ENCODE peak calls at places on chromosomes 2 and 18, in nine cellular contexts. L is fibroblast of villous mesenchyme; E is stomach; F is foreskin fibroblast; P is CD8-positive, alpha-beta T cell; Y is AG10803; U is uterus; W is adrenal gland; V is cardiac fibroblast. K is an unnamed sample.

GRCh38 chr2:127449439-127449838 is 31.2 kb downstream of the PROC start:
- DNase-seq in U (no peak), F (no peak), P (no peak), V (no peak), L (no peak), Y (no peak), W (no peak), E (no peak), K (no peak)

GRCh38 chr2:12211326-12212170 is 465.1 kb downstream of the LPIN1 start:
- DNase-seq in U (no peak), W (no peak), F (no peak), E (no peak), L (no peak), P (no peak), V (no peak), Y (no peak), K (no peak)

GRCh38 chr2:141929331-141930252 is 201.2 kb downstream of the LRP1B start:
- DNase-seq in P (no peak), V (no peak), E (no peak), U (no peak), W (no peak), F (no peak), Y (peak), L (peak), K (no peak)

GRCh38 chr2:225122582-225123486 is 80.6 kb upstream of the DOCK10 start:
- DNase-seq in V (peak), U (no peak), W (peak), L (peak), F (no peak), Y (no peak), P (no peak), E (no peak), K (no peak)

GRCh38 chr2:100293341-100294161 is 28.8 kb downstream of the LONRF2 start:
- DNase-seq in U (no peak), F (no peak), L (no peak), Y (no peak), E (no peak), V (no peak), P (no peak), W (no peak), K (no peak)

GRCh38 chr2:70029814-70030409 is 57.4 kb upstream of the PCBP1 start:
- DNase-seq in L (peak), P (no peak), W (peak), E (peak), F (no peak), Y (peak), V (peak), U (peak), K (peak)

GRCh38 chr2:210099940-210100339 is 71.3 kb downstream of the KANSL1L start:
- DNase-seq in E (no peak), U (no peak), P (no peak), Y (no peak), F (no peak), L (no peak), V (no peak), W (no peak), K (no peak)

GRCh38 chr2:27152102-27152795 is 3.4 kb downstream of the TCF23 start:
- DNase-seq in V (no peak), L (no peak), P (no peak), Y (no peak), E (no peak), W (no peak), F (no peak), U (no peak), K (no peak)

GRCh38 chr2:46846454-46846990 is 69.1 kb downstream of the MCFD2 start:
- DNase-seq in P (no peak), F (no peak), Y (peak), L (peak), V (peak), E (no peak), U (no peak), W (no peak), K (no peak)

GRCh38 chr2:170924969-170925368 is 4.1 kb upstream of the GORASP2 start:
- DNase-seq in W (no peak), F (no peak), E (no peak), P (no peak), U (no peak), Y (no peak), V (no peak), L (no peak), K (no peak)

GRCh38 chr2:31762085-31762484 is 181.3 kb upstream of the SRD5A2 start:
- DNase-seq in P (no peak), L (no peak), U (no peak), V (no peak), W (no peak), Y (no peak), E (no peak), F (no peak), K (no peak)

GRCh38 chr18:3703732-3704176 is 253.8 kb downstream of the TGIF1 start:
- DNase-seq in W (peak), Y (peak), E (peak), V (peak), F (peak), U (peak), P (no peak), L (peak), K (no peak)

GRCh38 chr2:8677646-8678592 is 3.9 kb upstream of the ID2 start:
- DNase-seq in V (peak), U (peak), Y (peak), F (no peak), L (peak), E (peak), W (peak), P (no peak), K (no peak)

GRCh38 chr2:158984554-158985207 is 16.2 kb downstream of the TANC1 start:
- DNase-seq in F (no peak), L (peak), V (no peak), Y (no peak), E (no peak), W (no peak), U (no peak), P (no peak), K (no peak)

GRCh38 chr2:130827502-130828251 is 9.0 kb upstream of the ARHGEF4 start:
- DNase-seq in L (peak), V (peak), E (no peak), P (no peak), F (no peak), W (no peak), U (no peak), Y (peak), K (no peak)

GRCh38 chr2:27583390-27583915 is 611 bp downstream of the ZNF512 start:
- DNase-seq in W (no peak), F (no peak), Y (peak), E (no peak), P (no peak), V (peak), U (no peak), L (peak), K (no peak)

GRCh38 chr2:50840346-50841124 is 191.4 kb downstream of the NRXN1 start:
- DNase-seq in E (no peak), W (no peak), Y (no peak), P (no peak), V (no peak), F (no peak), L (no peak), U (no peak), K (no peak)

GRCh38 chr2:62660582-62661262 is 44.8 kb upstream of the EHBP1 start:
- DNase-seq in W (no peak), L (peak), P (no peak), U (no peak), V (peak), E (no peak), Y (peak), F (peak), K (no peak)

GRCh38 chr2:197071213-197071612 is 144.7 kb upstream of the PGAP1 start:
- DNase-seq in U (no peak), E (no peak), P (no peak), V (no peak), W (no peak), L (no peak), F (no peak), Y (no peak), K (no peak)

GRCh38 chr2:28355521-28356094 is 37.0 kb upstream of the FOSL2 start:
- DNase-seq in P (no peak), V (peak), Y (no peak), W (peak), E (peak), L (peak), F (no peak), U (peak), K (no peak)

GRCh38 chr2:212359425-212360067 is 179.1 kb downstream of the ERBB4 start:
- DNase-seq in W (no peak), V (no peak), L (no peak), E (no peak), F (no peak), Y (no peak), P (no peak), U (no peak), K (no peak)

GRCh38 chr2:172930871-172931255 is 144.8 kb upstream of the MAP3K20 start:
- DNase-seq in F (no peak), L (no peak), E (no peak), V (no peak), Y (no peak), P (no peak), W (no peak), U (no peak), K (no peak)

GRCh38 chr2:62672601-62673000 is 32.9 kb upstream of the EHBP1 start:
- DNase-seq in P (no peak), V (peak), U (no peak), L (peak), F (peak), Y (peak), E (no peak), W (peak), K (no peak)

GRCh38 chr2:120596990-120597594 is 138.6 kb upstream of the GLI2 start:
- DNase-seq in L (peak), F (peak), W (peak), P (no peak), Y (peak), V (peak), U (peak), E (no peak), K (no peak)

GRCh38 chr2:147588191-147588590 is 256.6 kb upstream of the ACVR2A start:
- DNase-seq in U (no peak), Y (peak), L (no peak), F (no peak), E (no peak), V (peak), W (no peak), P (no peak), K (no peak)

GRCh38 chr18:43068781-43069180 is 46.7 kb downstream of the RIT2 start:
- DNase-seq in L (no peak), V (no peak), W (no peak), U (no peak), E (no peak), F (no peak), Y (no peak), P (no peak), K (no peak)

GRCh38 chr18:43486462-43486861 is 209.2 kb upstream of the SYT4 start:
- DNase-seq in P (no peak), V (no peak), U (no peak), W (no peak), E (peak), F (no peak), Y (no peak), L (no peak), K (no peak)

GRCh38 chr2:236641051-236641450 is 71.4 kb downstream of the ACKR3 start:
- DNase-seq in Y (no peak), W (no peak), V (no peak), E (peak), F (no peak), U (peak), L (no peak), P (no peak), K (no peak)

GRCh38 chr2:234241656-234242445 is 191.3 kb downstream of the SPP2 start:
- DNase-seq in W (no peak), F (peak), L (peak), V (no peak), E (no peak), Y (peak), U (no peak), P (no peak), K (no peak)

GRCh38 chr2:183495589-183496267 is 371.5 kb downstream of the NUP35 start:
- DNase-seq in Y (no peak), E (no peak), W (no peak), P (no peak), V (no peak), U (no peak), F (no peak), L (no peak), K (no peak)

GRCh38 chr2:62811086-62811485 is 105.6 kb downstream of the EHBP1 start:
- DNase-seq in E (no peak), U (no peak), Y (no peak), V (no peak), P (no peak), W (no peak), L (no peak), F (no peak), K (no peak)

GRCh38 chr2:157468931-157469708 is 25.2 kb upstream of the CYTIP start:
- DNase-seq in L (no peak), V (peak), W (no peak), U (no peak), Y (peak), P (no peak), E (no peak), F (peak), K (no peak)

GRCh38 chr2:30979822-30980245 is 158.4 kb downstream of the GALNT14 start:
- DNase-seq in E (no peak), F (peak), Y (peak), P (no peak), U (peak), L (peak), V (peak), W (peak), K (peak)

GRCh38 chr18:12458761-12459160 is 51.0 kb downstream of the PRELID3A start:
- DNase-seq in U (no peak), F (peak), Y (no peak), E (no peak), W (no peak), L (no peak), P (no peak), V (no peak), K (no peak)

GRCh38 chr2:128347701-128348504 is 29.2 kb upstream of the HS6ST1 start:
- DNase-seq in F (peak), P (no peak), V (peak), Y (peak), L (peak), W (peak), U (peak), E (peak), K (peak)

GRCh38 chr2:187434342-187434785 is 13.7 kb downstream of the CALCRL start:
- DNase-seq in P (no peak), Y (peak), W (no peak), F (peak), U (no peak), L (peak), E (no peak), V (peak), K (no peak)

GRCh38 chr2:168734199-168734746 is 68.2 kb upstream of the NOSTRIN start:
- DNase-seq in Y (no peak), P (no peak), E (no peak), W (no peak), U (no peak), L (no peak), V (no peak), F (no peak), K (no peak)

GRCh38 chr18:49011291-49011746 is 60.6 kb upstream of the SMAD7 start:
- DNase-seq in L (no peak), Y (no peak), E (no peak), F (no peak), P (no peak), W (no peak), V (no peak), U (no peak), K (peak)

GRCh38 chr18:45688834-45689233 is 35.1 kb upstream of the SLC14A1 start:
- DNase-seq in Y (no peak), V (no peak), W (no peak), E (no peak), L (no peak), U (no peak), P (peak), F (no peak), K (no peak)
- H3K4me3 ChIP-seq in Y (no peak), V (no peak), W (no peak), E (no peak), L (no peak), U (no peak), P (no peak), F (no peak), K (no peak)

GRCh38 chr2:166592750-166593149 is 98.7 kb upstream of the SCN7A start:
- DNase-seq in U (no peak), Y (no peak), F (no peak), P (no peak), W (no peak), V (no peak), L (no peak), E (no peak), K (no peak)
- TF ChIP-seq CTCF in U (no peak), Y (no peak), F (no peak), P (no peak), W (no peak), V (no peak), L (no peak), E (no peak), K (no peak)

GRCh38 chr2:96116424-96116878 is at the start of gene ADRA2B:
- DNase-seq in E (peak), L (peak), Y (no peak), V (peak), F (peak), W (no peak), U (no peak), P (peak), K (no peak)
- H3K4me3 ChIP-seq in E (peak), L (peak), Y (no peak), V (peak), F (no peak), W (no peak), U (peak), P (peak), K (peak)

GRCh38 chr2:191759650-191760049 is 81.7 kb downstream of the NABP1 start:
- DNase-seq in L (no peak), W (no peak), U (no peak), Y (no peak), E (no peak), V (no peak), F (no peak), P (no peak), K (no peak)

GRCh38 chr2:191756753-191757152 is 78.8 kb downstream of the NABP1 start:
- DNase-seq in F (no peak), V (peak), U (no peak), L (no peak), P (no peak), W (no peak), E (no peak), Y (no peak), K (no peak)

GRCh38 chr2:191759200-191759507 is 81.2 kb downstream of the NABP1 start:
- DNase-seq in V (no peak), E (no peak), L (no peak), U (no peak), W (no peak), P (no peak), Y (no peak), F (no peak), K (no peak)

GRCh38 chr2:191757256-191757655 is 79.3 kb downstream of the NABP1 start:
- DNase-seq in F (no peak), U (no peak), L (no peak), P (no peak), Y (no peak), V (no peak), W (no peak), E (no peak), K (no peak)

DNA sequence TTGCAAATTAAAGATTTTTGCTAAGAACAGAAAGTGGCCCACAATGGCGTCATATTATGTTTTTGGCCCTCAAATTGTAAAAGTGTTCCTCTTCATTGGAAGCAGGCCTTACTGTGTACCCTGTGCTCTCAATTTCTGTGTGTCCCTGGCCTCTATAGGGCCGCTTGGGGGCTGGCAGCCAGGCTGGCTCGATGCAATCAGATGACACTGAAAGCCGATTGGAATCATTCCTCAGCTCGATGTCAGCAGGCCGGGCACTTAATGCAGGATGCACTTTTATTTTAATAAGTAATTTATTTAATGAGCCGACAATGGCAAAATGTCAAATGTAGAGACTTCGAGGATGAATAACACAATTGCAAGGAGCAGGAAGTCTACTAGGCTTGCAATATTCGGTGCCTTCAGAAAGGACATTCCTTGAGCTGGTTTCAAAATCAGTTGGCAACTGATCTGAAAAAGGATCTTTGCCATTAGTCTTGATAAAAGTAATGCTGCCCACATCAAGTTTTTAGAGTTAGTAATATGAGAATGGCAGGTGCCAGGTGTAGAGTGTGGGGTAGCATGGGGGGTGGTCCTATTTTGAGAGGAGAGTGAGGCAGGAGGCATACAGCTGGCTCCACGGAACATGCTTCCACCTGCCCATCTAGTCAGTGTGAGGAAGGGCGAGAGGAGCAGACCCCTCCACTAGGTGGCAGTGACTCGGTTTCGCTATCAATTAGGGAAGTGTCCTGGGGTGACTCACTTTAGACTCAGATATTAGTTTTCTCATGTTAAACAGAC is 80.7 kb downstream of the NABP1 start:
- DNase-seq in Y (peak), W (peak), L (peak), E (peak), F (no peak), U (no peak), P (peak), V (peak), K (no peak)
- TF ChIP-seq CTCF in Y (peak), W (peak), L (peak), E (peak), F (peak), U (no peak), P (peak), V (peak), K (peak)

K was measured in ascending aorta.